ENCODE peak calls at places on chromosomes 6 and 20, in four cellular contexts. D, G, M and E are unnamed samples.

GRCh38 chr20:8602389-8603116 is 466.3 kb upstream of the PLCB4 start:
- DNase-seq in D (no peak), G (no peak), M (no peak), E (no peak)

GRCh38 chr20:63520939-63521601 is 505 bp downstream of the PPDPF start:
- DNase-seq in D (peak), G (no peak), M (peak), E (peak)

GRCh38 chr6:36526066-36526465 is 21.2 kb downstream of the STK38 start:
- DNase-seq in D (no peak), G (no peak), M (no peak), E (no peak)

GRCh38 chr6:163387317-163387716 is 27.2 kb upstream of the QKI start:
- DNase-seq in D (no peak), G (no peak), M (no peak), E (no peak)

GRCh38 chr20:10505320-10506226 is 70.5 kb downstream of the SLX4IP start:
- DNase-seq in D (no peak), G (no peak), M (no peak), E (no peak)

GRCh38 chr20:24677626-24678328 is 208.3 kb downstream of the SYNDIG1 start:
- DNase-seq in D (no peak), G (no peak), M (no peak), E (no peak)

GRCh38 chr6:119351005-119351394 is 1.4 kb upstream of the MAN1A1 start:
- DNase-seq in D (no peak), G (peak), M (no peak), E (peak)

GRCh38 chr6:113630738-113631535 is 226.2 kb upstream of the MARCKS start:
- DNase-seq in D (no peak), G (no peak), M (no peak), E (no peak)

GRCh38 chr6:117840541-117840983 is 66.5 kb upstream of the SLC35F1 start:
- DNase-seq in D (peak), G (peak), M (peak), E (peak)

GRCh38 chr20:32743237-32744112 is at the start of gene COMMD7:
- DNase-seq in D (peak), G (no peak), M (peak), E (peak)

GRCh38 chr6:2767327-2767985 is 2.3 kb downstream of the WRNIP1 start:
- DNase-seq in D (no peak), G (no peak), M (no peak), E (no peak)

GRCh38 chr6:157263881-157264397 is 59.4 kb downstream of the TMEM242 start:
- DNase-seq in D (no peak), G (no peak), M (peak), E (no peak)

GRCh38 chr20:41342474-41343464 is 2.1 kb downstream of the LPIN3 start:
- DNase-seq in D (no peak), G (no peak), M (no peak), E (no peak)

GRCh38 chr6:25248100-25248499 is 31.1 kb upstream of the CARMIL1 start:
- DNase-seq in D (no peak), G (no peak), M (no peak), E (no peak)

GRCh38 chr6:36698196-36698595 is 570 bp downstream of the RAB44 start:
- DNase-seq in D (no peak), G (no peak), M (no peak), E (no peak)

GRCh38 chr20:46851746-46852145 is 42.9 kb upstream of the EYA2 start:
- DNase-seq in D (no peak), G (no peak), M (no peak), E (no peak)

GRCh38 chr20:46850896-46851295 is 43.7 kb upstream of the EYA2 start:
- DNase-seq in D (no peak), G (no peak), M (no peak), E (no peak)

GRCh38 chr20:46850416-46850815 is 44.2 kb upstream of the EYA2 start:
- DNase-seq in D (no peak), G (no peak), M (no peak), E (no peak)

GRCh38 chr20:46853926-46854325 is 40.7 kb upstream of the EYA2 start:
- DNase-seq in D (no peak), G (no peak), M (no peak), E (no peak)

DNA sequence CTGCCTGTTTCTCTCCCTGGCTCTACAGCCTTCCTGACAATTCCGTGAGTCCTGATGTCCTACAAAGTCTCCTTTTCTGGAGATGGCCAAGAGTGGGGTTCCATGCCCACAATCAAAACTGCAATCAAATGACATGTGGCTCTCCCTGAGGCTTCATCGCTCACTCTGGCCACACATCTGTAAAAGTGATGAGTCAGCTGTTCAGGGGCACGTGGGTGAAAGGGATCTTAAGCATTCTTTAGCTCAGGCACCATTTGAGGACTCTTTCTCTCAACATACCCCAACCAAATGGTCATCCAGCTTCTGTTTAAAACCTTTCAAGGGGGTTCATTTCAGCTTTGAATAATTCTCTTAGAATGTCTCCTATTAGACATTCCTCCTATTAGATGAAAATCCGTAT is 42.3 kb upstream of the EYA2 start:
- DNase-seq in D (no peak), G (no peak), M (no peak), E (no peak)
- H2AFZ ChIP-seq in D (no peak), G (no peak), M (no peak), E (no peak)

GRCh38 chr6:150549577-150550184 is 50.0 kb upstream of the PLEKHG1 start:
- DNase-seq in D (no peak), G (no peak), M (no peak), E (no peak)

GRCh38 chr6:150549007-150549406 is 50.7 kb upstream of the PLEKHG1 start:
- DNase-seq in D (no peak), G (no peak), M (no peak), E (no peak)

GRCh38 chr6:150550244-150550643 is 49.4 kb upstream of the PLEKHG1 start:
- DNase-seq in D (no peak), G (no peak), M (no peak), E (no peak)

GRCh38 chr6:150546457-150546856 is 53.2 kb upstream of the PLEKHG1 start:
- DNase-seq in D (no peak), G (no peak), M (no peak), E (no peak)

GRCh38 chr6:150547511-150548222 is 52.0 kb upstream of the PLEKHG1 start:
- DNase-seq in D (peak), G (no peak), M (no peak), E (no peak)
- TF ChIP-seq ELF1 in D (no peak), G (no peak), M (no peak), E (no peak)

GRCh38 chr6:115969207-115969929 is 91.3 kb downstream of the FRK start:
- DNase-seq in D (no peak), G (no peak), M (no peak), E (no peak)
- TF ChIP-seq ZBTB33 in D (no peak), G (no peak), M (no peak), E (no peak)

GRCh38 chr20:33908868-33909267 is 84.8 kb upstream of the RALY start:
- DNase-seq in D (no peak), G (no peak), M (no peak), E (no peak)
- H2AFZ ChIP-seq in D (no peak), G (peak), M (no peak), E (peak)

DNA sequence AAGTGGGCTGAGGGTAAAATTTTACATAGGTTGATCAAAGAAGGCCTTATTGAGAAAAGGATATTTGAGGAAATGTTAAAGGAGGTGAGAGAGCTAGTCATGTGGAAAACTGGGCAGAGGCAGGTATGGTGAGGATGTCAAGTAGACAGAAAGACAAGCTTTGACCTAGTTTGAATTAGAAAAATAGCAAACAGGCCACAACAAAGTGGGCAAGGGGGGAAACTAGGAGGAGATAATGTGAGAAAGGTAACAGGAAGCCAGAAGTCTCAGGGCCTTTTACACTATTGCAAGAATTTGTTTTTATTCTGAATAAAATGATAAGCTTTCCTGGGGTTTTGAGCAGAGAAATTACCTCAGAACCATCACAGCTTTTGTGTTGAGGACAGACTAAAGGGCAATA is 115.7 kb downstream of the RWDD2A start:
- DNase-seq in D (no peak), G (no peak), M (no peak), E (no peak)
- TF ChIP-seq ELF1 in D (no peak), G (no peak), M (no peak), E (no peak)

GRCh38 chr6:21395121-21395520 is 198.4 kb upstream of the SOX4 start:
- DNase-seq in D (no peak), G (no peak), M (no peak), E (peak)
- TF ChIP-seq ZBTB33 in D (no peak), G (no peak), M (no peak), E (no peak)

GRCh38 chr6:63929111-63929510 is 293.5 kb downstream of the PHF3 start:
- DNase-seq in D (no peak), G (no peak), M (no peak), E (no peak)
- H2AFZ ChIP-seq in D (no peak), G (no peak), M (no peak), E (no peak)